ENCODE peak calls at places on chromosomes 13 and 19, in nine cellular contexts. One of them, this sample, is unnamed.

GRCh38 chr13:66640231-66640630 is 589.9 kb downstream of the PCDH9 start:
- DNase-seq in HCT116: no peak
- DNase-seq in SK-N-SH: no peak
- DNase-seq in GM12878: no peak
- DNase-seq in A549: no peak
- DNase-seq in K562: no peak
- DNase-seq in endothelial cell of umbilical vein: no peak
- DNase-seq in H1: no peak
- DNase-seq in HepG2: no peak
- DNase-seq in this sample: no peak

GRCh38 chr13:65985632-65986031 is 1244.5 kb downstream of the PCDH9 start:
- DNase-seq in HCT116: peak
- DNase-seq in SK-N-SH: no peak
- DNase-seq in GM12878: no peak
- DNase-seq in A549: no peak
- DNase-seq in K562: no peak
- DNase-seq in endothelial cell of umbilical vein: no peak
- DNase-seq in H1: no peak
- DNase-seq in HepG2: peak
- DNase-seq in this sample: peak

GRCh38 chr19:6828698-6829633 is 56.5 kb downstream of the VAV1 start:
- DNase-seq in HCT116: peak
- DNase-seq in SK-N-SH: no peak
- DNase-seq in GM12878: peak
- DNase-seq in A549: peak
- DNase-seq in K562: peak
- DNase-seq in endothelial cell of umbilical vein: no peak
- DNase-seq in H1: no peak
- DNase-seq in HepG2: no peak
- DNase-seq in this sample: peak

GRCh38 chr13:87497426-87497825 is 173.7 kb upstream of the SLITRK5 start:
- DNase-seq in HCT116: no peak
- DNase-seq in SK-N-SH: no peak
- DNase-seq in GM12878: no peak
- DNase-seq in A549: no peak
- DNase-seq in K562: no peak
- DNase-seq in endothelial cell of umbilical vein: no peak
- DNase-seq in H1: no peak
- DNase-seq in HepG2: no peak
- DNase-seq in this sample: no peak

GRCh38 chr19:3062165-3063105 is at the start of gene TLE5:
- DNase-seq in HCT116: no peak
- DNase-seq in SK-N-SH: peak
- DNase-seq in GM12878: no peak
- DNase-seq in A549: no peak
- DNase-seq in K562: peak
- DNase-seq in endothelial cell of umbilical vein: peak
- DNase-seq in H1: no peak
- DNase-seq in HepG2: peak
- DNase-seq in this sample: peak

GRCh38 chr19:38152461-38153379 is 71.3 kb downstream of the DPF1 start:
- DNase-seq in HCT116: no peak
- DNase-seq in SK-N-SH: peak
- DNase-seq in GM12878: no peak
- DNase-seq in A549: no peak
- DNase-seq in K562: peak
- DNase-seq in endothelial cell of umbilical vein: no peak
- DNase-seq in H1: no peak
- DNase-seq in HepG2: no peak
- DNase-seq in this sample: no peak

GRCh38 chr13:27810461-27810860 is 18.2 kb downstream of the GSX1 start:
- DNase-seq in HCT116: no peak
- DNase-seq in SK-N-SH: no peak
- DNase-seq in GM12878: no peak
- DNase-seq in A549: no peak
- DNase-seq in K562: no peak
- DNase-seq in endothelial cell of umbilical vein: no peak
- DNase-seq in H1: no peak
- DNase-seq in HepG2: no peak
- DNase-seq in this sample: no peak

GRCh38 chr19:19630062-19630414 is 2.0 kb upstream of the LPAR2 start:
- DNase-seq in HCT116: no peak
- DNase-seq in SK-N-SH: no peak
- DNase-seq in GM12878: no peak
- DNase-seq in A549: no peak
- DNase-seq in K562: no peak
- DNase-seq in endothelial cell of umbilical vein: no peak
- DNase-seq in H1: no peak
- DNase-seq in HepG2: no peak
- DNase-seq in this sample: no peak

GRCh38 chr13:109275848-109276247 is 510.5 kb downstream of the IRS2 start:
- DNase-seq in HCT116: no peak
- DNase-seq in SK-N-SH: peak
- DNase-seq in GM12878: no peak
- DNase-seq in A549: no peak
- DNase-seq in K562: no peak
- DNase-seq in endothelial cell of umbilical vein: no peak
- DNase-seq in H1: no peak
- DNase-seq in HepG2: no peak
- DNase-seq in this sample: peak

GRCh38 chr19:12954150-12954962 is 2.7 kb downstream of the GADD45GIP1 start:
- DNase-seq in HCT116: no peak
- DNase-seq in SK-N-SH: no peak
- DNase-seq in GM12878: no peak
- DNase-seq in A549: no peak
- DNase-seq in K562: no peak
- DNase-seq in endothelial cell of umbilical vein: no peak
- DNase-seq in H1: no peak
- DNase-seq in HepG2: no peak
- DNase-seq in this sample: no peak

GRCh38 chr19:48123907-48124675 is 13.5 kb upstream of the PLA2G4C start:
- DNase-seq in HCT116: peak
- DNase-seq in SK-N-SH: no peak
- DNase-seq in GM12878: no peak
- DNase-seq in A549: no peak
- DNase-seq in K562: no peak
- DNase-seq in endothelial cell of umbilical vein: peak
- DNase-seq in H1: no peak
- DNase-seq in HepG2: peak
- DNase-seq in this sample: peak

GRCh38 chr19:1126984-1127760 is 23.4 kb downstream of the GPX4 start:
- DNase-seq in HCT116: no peak
- DNase-seq in SK-N-SH: no peak
- DNase-seq in GM12878: no peak
- DNase-seq in A549: no peak
- DNase-seq in K562: no peak
- DNase-seq in endothelial cell of umbilical vein: no peak
- DNase-seq in H1: no peak
- DNase-seq in HepG2: no peak
- DNase-seq in this sample: no peak

GRCh38 chr13:112956516-112957294 is 12.3 kb upstream of the MCF2L start:
- DNase-seq in HCT116: no peak
- DNase-seq in SK-N-SH: no peak
- DNase-seq in GM12878: no peak
- DNase-seq in A549: no peak
- DNase-seq in K562: no peak
- DNase-seq in endothelial cell of umbilical vein: no peak
- DNase-seq in H1: no peak
- DNase-seq in HepG2: peak
- DNase-seq in this sample: no peak

GRCh38 chr19:15466851-15467733 is 2.7 kb upstream of the RASAL3 start:
- DNase-seq in HCT116: no peak
- DNase-seq in SK-N-SH: no peak
- DNase-seq in GM12878: peak
- DNase-seq in A549: no peak
- DNase-seq in K562: no peak
- DNase-seq in endothelial cell of umbilical vein: peak
- DNase-seq in H1: no peak
- DNase-seq in HepG2: no peak
- DNase-seq in this sample: peak

GRCh38 chr19:53626941-53627340 is 4.9 kb upstream of the DPRX start:
- DNase-seq in HCT116: no peak
- DNase-seq in SK-N-SH: no peak
- DNase-seq in GM12878: no peak
- DNase-seq in A549: no peak
- DNase-seq in K562: no peak
- DNase-seq in endothelial cell of umbilical vein: no peak
- DNase-seq in H1: no peak
- DNase-seq in HepG2: no peak
- DNase-seq in this sample: no peak

GRCh38 chr13:49935171-49936084 is 712 bp downstream of the SPRYD7 start:
- DNase-seq in HCT116: peak
- DNase-seq in SK-N-SH: no peak
- DNase-seq in GM12878: no peak
- DNase-seq in A549: peak
- DNase-seq in K562: peak
- DNase-seq in endothelial cell of umbilical vein: peak
- DNase-seq in H1: peak
- DNase-seq in HepG2: peak
- DNase-seq in this sample: peak

GRCh38 chr19:43570174-43570791 is 5.0 kb downstream of the XRCC1 start:
- DNase-seq in HCT116: no peak
- DNase-seq in SK-N-SH: no peak
- DNase-seq in GM12878: no peak
- DNase-seq in A549: no peak
- DNase-seq in K562: no peak
- DNase-seq in endothelial cell of umbilical vein: no peak
- DNase-seq in H1: no peak
- DNase-seq in HepG2: no peak
- DNase-seq in this sample: no peak

GRCh38 chr19:31126236-31126635 is 223.0 kb downstream of the TSHZ3 start:
- DNase-seq in HCT116: no peak
- DNase-seq in SK-N-SH: no peak
- DNase-seq in GM12878: no peak
- DNase-seq in A549: no peak
- DNase-seq in K562: no peak
- DNase-seq in endothelial cell of umbilical vein: no peak
- DNase-seq in H1: no peak
- DNase-seq in HepG2: no peak
- DNase-seq in this sample: no peak
- TF ChIP-seq CTCF in HCT116: no peak
- TF ChIP-seq CTCF in SK-N-SH: no peak
- TF ChIP-seq CTCF in GM12878: no peak
- TF ChIP-seq CTCF in A549: no peak
- TF ChIP-seq CTCF in K562: no peak
- TF ChIP-seq CTCF in endothelial cell of umbilical vein: no peak
- TF ChIP-seq CTCF in H1: no peak
- TF ChIP-seq CTCF in HepG2: no peak
- TF ChIP-seq CTCF in this sample: no peak

DNA sequence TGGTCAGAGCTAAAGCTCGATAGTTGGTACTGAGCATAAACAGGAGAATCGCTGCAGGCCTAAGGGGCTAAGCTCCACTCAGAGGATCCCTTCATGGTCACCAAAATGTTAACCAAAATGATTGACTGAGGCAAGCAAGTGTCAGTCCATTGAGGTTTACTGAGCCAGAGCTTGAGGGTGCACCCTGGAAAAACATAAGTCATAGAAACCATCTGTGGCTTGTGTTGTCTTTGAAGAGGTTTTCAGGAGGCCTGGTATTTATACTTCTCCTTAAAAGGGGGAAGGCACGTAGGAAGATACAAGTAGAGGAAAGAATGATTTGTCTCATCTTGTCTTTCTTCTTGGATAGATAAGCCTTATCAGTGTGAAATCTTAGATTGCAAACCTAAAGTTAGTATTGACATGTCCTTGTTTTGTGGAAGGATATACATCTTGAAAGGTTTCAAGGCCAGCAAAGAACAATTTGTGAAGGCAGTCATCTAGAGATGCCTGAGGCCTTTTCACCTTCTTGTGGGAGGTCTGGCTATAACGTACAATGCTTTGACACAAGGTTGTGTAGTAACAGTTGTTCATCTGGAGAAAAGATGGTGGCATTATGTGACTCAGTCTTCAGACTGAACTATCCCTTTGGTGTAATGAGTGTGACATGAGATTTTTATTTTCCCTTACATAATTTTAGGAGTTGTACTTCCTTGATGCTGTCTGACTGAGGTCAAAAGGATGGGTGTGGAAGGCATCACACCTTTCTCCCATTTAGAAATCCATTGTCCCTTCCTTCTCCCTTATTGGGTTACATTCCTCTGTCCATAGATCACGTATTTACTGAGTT is 14.7 kb upstream of the CEACAM6 start:
- DNase-seq in HCT116: no peak
- DNase-seq in SK-N-SH: no peak
- DNase-seq in GM12878: no peak
- DNase-seq in A549: no peak
- DNase-seq in K562: no peak
- DNase-seq in endothelial cell of umbilical vein: no peak
- DNase-seq in H1: no peak
- DNase-seq in HepG2: no peak
- DNase-seq in this sample: no peak
- TF ChIP-seq MAX in HCT116: no peak
- TF ChIP-seq MAX in SK-N-SH: no peak
- TF ChIP-seq MAX in GM12878: no peak
- TF ChIP-seq MAX in A549: no peak
- TF ChIP-seq MAX in K562: no peak
- TF ChIP-seq MAX in endothelial cell of umbilical vein: no peak
- TF ChIP-seq MAX in H1: no peak
- TF ChIP-seq MAX in HepG2: no peak
- TF ChIP-seq MAX in this sample: no peak

GRCh38 chr19:55166530-55167268 is at the start of gene DNAAF3:
- DNase-seq in HCT116: peak
- DNase-seq in SK-N-SH: peak
- DNase-seq in GM12878: peak
- DNase-seq in A549: peak
- DNase-seq in K562: peak
- DNase-seq in endothelial cell of umbilical vein: peak
- DNase-seq in H1: no peak
- DNase-seq in HepG2: peak
- DNase-seq in this sample: peak
- H3K4me3 ChIP-seq in HCT116: peak
- H3K4me3 ChIP-seq in SK-N-SH: peak
- H3K4me3 ChIP-seq in GM12878: peak
- H3K4me3 ChIP-seq in A549: peak
- H3K4me3 ChIP-seq in K562: peak
- H3K4me3 ChIP-seq in endothelial cell of umbilical vein: no peak
- H3K4me3 ChIP-seq in H1: peak
- H3K4me3 ChIP-seq in HepG2: peak
- H3K4me3 ChIP-seq in this sample: peak

GRCh38 chr13:74681891-74682290 is 547.7 kb upstream of the KLF12 start:
- DNase-seq in HCT116: no peak
- DNase-seq in SK-N-SH: no peak
- DNase-seq in GM12878: no peak
- DNase-seq in A549: no peak
- DNase-seq in K562: no peak
- DNase-seq in endothelial cell of umbilical vein: no peak
- DNase-seq in H1: no peak
- DNase-seq in HepG2: no peak
- DNase-seq in this sample: no peak

GRCh38 chr13:74678308-74678958 is 544.2 kb upstream of the KLF12 start:
- DNase-seq in HCT116: no peak
- DNase-seq in SK-N-SH: no peak
- DNase-seq in GM12878: no peak
- DNase-seq in A549: no peak
- DNase-seq in K562: no peak
- DNase-seq in endothelial cell of umbilical vein: no peak
- DNase-seq in H1: no peak
- DNase-seq in HepG2: no peak
- DNase-seq in this sample: no peak

GRCh38 chr13:74687452-74688180 is 553.4 kb upstream of the KLF12 start:
- DNase-seq in HCT116: no peak
- DNase-seq in SK-N-SH: no peak
- DNase-seq in GM12878: no peak
- DNase-seq in A549: no peak
- DNase-seq in K562: no peak
- DNase-seq in endothelial cell of umbilical vein: peak
- DNase-seq in H1: no peak
- DNase-seq in HepG2: no peak
- DNase-seq in this sample: no peak

GRCh38 chr13:74683411-74683810 is 549.2 kb upstream of the KLF12 start:
- DNase-seq in HCT116: no peak
- DNase-seq in SK-N-SH: no peak
- DNase-seq in GM12878: no peak
- DNase-seq in A549: no peak
- DNase-seq in K562: no peak
- DNase-seq in endothelial cell of umbilical vein: peak
- DNase-seq in H1: no peak
- DNase-seq in HepG2: peak
- DNase-seq in this sample: no peak
- TF ChIP-seq CTCF in HCT116: no peak
- TF ChIP-seq CTCF in SK-N-SH: peak
- TF ChIP-seq CTCF in GM12878: no peak
- TF ChIP-seq CTCF in A549: no peak
- TF ChIP-seq CTCF in K562: no peak
- TF ChIP-seq CTCF in endothelial cell of umbilical vein: no peak
- TF ChIP-seq CTCF in H1: peak
- TF ChIP-seq CTCF in HepG2: no peak
- TF ChIP-seq CTCF in this sample: no peak